ENCODE peak calls at places on chromosomes 1 and 21, in six cellular contexts. K is nucleus accumbens; I is activated naive CD8-positive, alpha-beta T cell treated with anti-CD3 and anti-CD28 coated beads for 36 hours; Y is ACHN; U is tibial artery; A is anterior cingulate cortex. V is an unnamed sample.

GRCh38 chr21:34668803-34669148 is at the start of gene CLIC6:
- DNase-seq in K (no peak), I (no peak), Y (no peak), U (peak; percentile 80), A (no peak), V (no peak)

GRCh38 chr21:28775071-28775470 is 217.6 kb downstream of the LTN1 start:
- DNase-seq in K (no peak), I (no peak), Y (no peak), U (no peak), A (no peak), V (no peak)

GRCh38 chr1:66676616-66677298 is 75.5 kb upstream of the DYNLT5 start:
- DNase-seq in K (no peak), I (no peak), Y (no peak), U (no peak), A (no peak), V (no peak)

GRCh38 chr1:204072951-204073836 is at the start of gene SOX13:
- DNase-seq in K (peak; percentile 79), I (peak; percentile 21), Y (peak; percentile 88), U (peak; percentile 95), A (peak; percentile 90), V (peak; percentile 89)

GRCh38 chr1:8631163-8631562 is 186.3 kb downstream of the RERE start:
- DNase-seq in K (no peak), I (no peak), Y (no peak), U (no peak), A (no peak), V (no peak)

GRCh38 chr1:165257969-165258459 is 98.5 kb downstream of the LMX1A start:
- DNase-seq in K (peak; percentile 24), I (peak; percentile 25), Y (peak; percentile 71), U (peak; percentile 78), A (peak; percentile 14), V (peak; percentile 58)

GRCh38 chr1:180266275-180267210 is 36.5 kb downstream of the LHX4 start:
- DNase-seq in K (no peak), I (no peak), Y (no peak), U (peak; percentile 59), A (no peak), V (no peak)

GRCh38 chr1:31370021-31370420 is 2.9 kb downstream of the FABP3 start:
- DNase-seq in K (no peak), I (no peak), Y (no peak), U (no peak), A (no peak), V (no peak)

GRCh38 chr1:17895986-17896385 is 140.9 kb downstream of the ACTL8 start:
- DNase-seq in K (no peak), I (no peak), Y (no peak), U (peak; percentile 15), A (no peak), V (no peak)

GRCh38 chr1:51920130-51920529 is 41.6 kb upstream of the NRDC start:
- DNase-seq in K (no peak), I (no peak), Y (no peak), U (no peak), A (no peak), V (no peak)

GRCh38 chr1:222546548-222547259 is 1.2 kb downstream of the HHIPL2 start:
- DNase-seq in K (no peak), I (no peak), Y (peak; percentile 58), U (no peak), A (no peak), V (no peak)

GRCh38 chr1:181424786-181425403 is 58.4 kb upstream of the CACNA1E start:
- DNase-seq in K (peak; percentile 55), I (peak; percentile 59), Y (peak; percentile 84), U (no peak), A (peak; percentile 61), V (peak; percentile 88)

GRCh38 chr1:81708239-81708638 is 92.5 kb upstream of the ADGRL2 start:
- DNase-seq in K (no peak), I (no peak), Y (no peak), U (no peak), A (no peak), V (no peak)

GRCh38 chr1:5915587-5916571 is 76.3 kb downstream of the NPHP4 start:
- DNase-seq in K (peak; percentile 19), I (no peak), Y (peak; percentile 23), U (peak; percentile 38), A (peak; percentile 44), V (peak; percentile 68)

GRCh38 chr21:36913247-36914169 is 53.0 kb downstream of the HLCS start:
- DNase-seq in K (no peak), I (no peak), Y (no peak), U (no peak), A (no peak), V (no peak)

GRCh38 chr21:40054403-40054802 is 187.2 kb downstream of the PCP4 start:
- DNase-seq in K (no peak), I (no peak), Y (no peak), U (peak; percentile 89), A (no peak), V (peak; percentile 2)

GRCh38 chr1:32138965-32139364 is 31.1 kb downstream of the KPNA6 start:
- DNase-seq in K (no peak), I (no peak), Y (peak; percentile 55), U (no peak), A (no peak), V (no peak)

GRCh38 chr1:186633101-186633500 is 47.1 kb downstream of the PTGS2 start:
- DNase-seq in K (no peak), I (no peak), Y (no peak), U (no peak), A (no peak), V (no peak)

GRCh38 chr1:237763137-237763536 is 127.6 kb downstream of the ZP4 start:
- DNase-seq in K (no peak), I (no peak), Y (no peak), U (no peak), A (no peak), V (no peak)

GRCh38 chr21:22791376-22791775 is 1793.2 kb downstream of the NCAM2 start:
- DNase-seq in K (no peak), I (no peak), Y (no peak), U (no peak), A (no peak), V (no peak)

GRCh38 chr1:26752519-26752918 is 35.2 kb upstream of the PIGV start:
- DNase-seq in K (no peak), I (no peak), Y (no peak), U (no peak), A (no peak), V (no peak)

GRCh38 chr1:9371391-9371935 is 78.8 kb downstream of the SPSB1 start:
- DNase-seq in K (no peak), I (no peak), Y (no peak), U (peak; percentile 95), A (no peak), V (no peak)

GRCh38 chr1:5099018-5099417 is 444.6 kb downstream of the AJAP1 start:
- DNase-seq in K (no peak), I (no peak), Y (no peak), U (no peak), A (no peak), V (no peak)

GRCh38 chr1:203638914-203639313 is 12.3 kb downstream of the ATP2B4 start:
- DNase-seq in K (no peak), I (no peak), Y (no peak), U (no peak), A (no peak), V (no peak)

GRCh38 chr1:100348549-100349144 is 3.7 kb upstream of the CDC14A start:
- DNase-seq in K (no peak), I (no peak), Y (no peak), U (no peak), A (no peak), V (no peak)

GRCh38 chr1:59565611-59566410 is 248.9 kb upstream of the HOOK1 start:
- DNase-seq in K (no peak), I (no peak), Y (no peak), U (no peak), A (no peak), V (no peak)

GRCh38 chr1:3066250-3066711 is 2.7 kb upstream of the PRDM16 start:
- DNase-seq in K (no peak), I (no peak), Y (no peak), U (peak; percentile 90), A (no peak), V (no peak)

GRCh38 chr1:241156231-241156965 is 200.6 kb downstream of the RGS7 start:
- DNase-seq in K (no peak), I (no peak), Y (peak; percentile 5), U (no peak), A (no peak), V (no peak)

GRCh38 chr1:10986525-10986890 is 25.9 kb upstream of the TARDBP start:
- DNase-seq in K (no peak), I (no peak), Y (no peak), U (no peak), A (no peak), V (no peak)

GRCh38 chr1:115501476-115501875 is 140.3 kb upstream of the VANGL1 start:
- DNase-seq in K (no peak), I (no peak), Y (no peak), U (no peak), A (no peak), V (no peak)

GRCh38 chr1:212938846-212939245 is 11.5 kb upstream of the VASH2 start:
- DNase-seq in K (no peak), I (no peak), Y (no peak), U (no peak), A (no peak), V (no peak)

GRCh38 chr21:35664683-35665082 is 395.6 kb downstream of the SETD4 start:
- DNase-seq in K (no peak), I (no peak), Y (no peak), U (no peak), A (no peak), V (no peak)

GRCh38 chr1:200979574-200980451 is 43.7 kb downstream of the KIF21B start:
- DNase-seq in K (no peak), I (peak; percentile 62), Y (peak; percentile 21), U (no peak), A (no peak), V (no peak)

GRCh38 chr1:81613803-81614202 is 186.9 kb upstream of the ADGRL2 start:
- DNase-seq in K (no peak), I (no peak), Y (no peak), U (no peak), A (no peak), V (no peak)

GRCh38 chr1:165857046-165857801 is 29.8 kb downstream of the UCK2 start:
- DNase-seq in K (peak; percentile 48), I (no peak), Y (peak; percentile 88), U (no peak), A (no peak), V (no peak)

GRCh38 chr21:17819878-17820232 is 699 bp upstream of the C21orf91 start:
- DNase-seq in K (no peak), I (no peak), Y (no peak), U (no peak), A (no peak), V (no peak)

GRCh38 chr1:75937034-75937433 is 4.8 kb upstream of the ASB17 start:
- DNase-seq in K (no peak), I (no peak), Y (no peak), U (no peak), A (no peak), V (no peak)

V was measured in midbrain.